ENCODE peak calls at places on chromosomes 1 and 21, in nine cellular contexts. V is spleen; D is fibroblast of lung; Y is SJSA1; J is neuronal stem cell; T is gastrocnemius medialis; H is CD8-positive, alpha-beta T cell; B is left ventricle myocardium inferior; Q is pancreas. E is an unnamed sample.
A peak's percentile ranks its signal among the peaks of the same experiment; 100 is the strongest.

GRCh38 chr1:179984101-179984500 is 29.5 kb downstream of the CEP350 start:
- DNase-seq in V (no peak), D (no peak), Y (no peak), J (no peak), T (no peak), H (no peak), B (no peak), Q (no peak), E (no peak)

GRCh38 chr1:27341525-27342252 is at the start of gene SYTL1:
- DNase-seq in V (peak; percentile 94), D (peak; percentile 73), Y (no peak), J (no peak), T (no peak), H (peak; percentile 84), B (no peak), Q (peak; percentile 84), E (peak; percentile 90)

GRCh38 chr1:169550294-169550693 is 36.0 kb downstream of the F5 start:
- DNase-seq in V (no peak), D (peak; percentile 16), Y (no peak), J (peak; percentile 12), T (no peak), H (no peak), B (no peak), Q (no peak), E (no peak)

GRCh38 chr1:107318932-107319331 is 178.1 kb downstream of the NTNG1 start:
- DNase-seq in V (no peak), D (no peak), Y (no peak), J (no peak), T (no peak), H (no peak), B (no peak), Q (no peak), E (no peak)

GRCh38 chr1:77513839-77514763 is 168.4 kb downstream of the ZZZ3 start:
- DNase-seq in V (no peak), D (peak; percentile 90), Y (peak; percentile 83), J (peak; percentile 58), T (no peak), H (no peak), B (no peak), Q (no peak), E (no peak)

GRCh38 chr1:60857851-60858250 is 224.5 kb upstream of the NFIA start:
- DNase-seq in V (no peak), D (no peak), Y (no peak), J (no peak), T (no peak), H (no peak), B (no peak), Q (no peak), E (no peak)

GRCh38 chr21:38848187-38848609 is 42.5 kb downstream of the ETS2 start:
- DNase-seq in V (no peak), D (no peak), Y (no peak), J (no peak), T (no peak), H (no peak), B (peak; percentile 50), Q (no peak), E (no peak)

GRCh38 chr1:179424610-179425009 is 58.8 kb downstream of the AXDND1 start:
- DNase-seq in V (no peak), D (no peak), Y (no peak), J (no peak), T (no peak), H (no peak), B (no peak), Q (no peak), E (no peak)

GRCh38 chr1:112618114-112618720 is 724 bp downstream of the ST7L start:
- DNase-seq in V (no peak), D (peak; percentile 42), Y (no peak), J (no peak), T (no peak), H (no peak), B (no peak), Q (no peak), E (no peak)

GRCh38 chr1:115781343-115781742 is 12.8 kb upstream of the CASQ2 start:
- DNase-seq in V (no peak), D (peak; percentile 18), Y (no peak), J (no peak), T (no peak), H (no peak), B (no peak), Q (no peak), E (no peak)

GRCh38 chr1:16151200-16151708 is 4.6 kb downstream of the EPHA2 start:
- DNase-seq in V (no peak), D (peak; percentile 60), Y (no peak), J (no peak), T (no peak), H (no peak), B (no peak), Q (no peak), E (peak; percentile 34)

GRCh38 chr1:204709021-204709420 is 23.5 kb upstream of the LRRN2 start:
- DNase-seq in V (no peak), D (no peak), Y (no peak), J (no peak), T (no peak), H (no peak), B (no peak), Q (no peak), E (no peak)

GRCh38 chr1:208747979-208748378 is 503.8 kb upstream of the PLXNA2 start:
- DNase-seq in V (no peak), D (no peak), Y (no peak), J (no peak), T (no peak), H (no peak), B (no peak), Q (no peak), E (no peak)

GRCh38 chr1:153614189-153614900 is 1.4 kb upstream of the S100A16 start:
- DNase-seq in V (no peak), D (no peak), Y (no peak), J (no peak), T (no peak), H (no peak), B (no peak), Q (no peak), E (no peak)

DNA sequence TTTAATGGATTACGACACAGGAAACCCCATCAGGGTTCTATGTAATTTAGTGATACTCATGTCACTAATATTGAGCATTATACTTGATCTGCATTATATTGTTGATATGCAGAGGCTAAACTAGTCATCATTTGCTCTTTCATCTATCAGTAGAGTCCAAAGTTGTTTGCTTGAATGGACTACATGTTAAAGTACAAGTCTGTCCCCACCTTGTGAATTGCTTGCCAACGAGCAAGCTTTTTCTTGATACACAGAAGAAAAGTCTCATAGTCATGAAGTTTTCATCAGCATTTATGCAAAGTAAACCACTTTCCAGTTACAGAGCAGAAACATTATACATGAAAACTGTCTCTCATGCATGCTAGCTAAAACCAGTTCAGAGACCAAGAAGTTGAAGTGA is 13.1 kb downstream of the SFPQ start:
- DNase-seq in V (no peak), D (no peak), Y (no peak), J (no peak), T (no peak), H (no peak), B (no peak), Q (no peak), E (no peak)
- H3K4me1 ChIP-seq in V (peaks cover 5% of the 10 kb centered on the region), D (no peaks in the 10 kb centered on the region), Y (no peaks in the 10 kb centered on the region), J (no peaks in the 10 kb centered on the region), T (peaks cover 42% of the 10 kb centered on the region), H (peaks cover 59% of the 10 kb centered on the region), B (peaks cover 69% of the 10 kb centered on the region), Q (peaks cover 22% of the 10 kb centered on the region), E (peaks cover 32% of the 10 kb centered on the region)

DNA sequence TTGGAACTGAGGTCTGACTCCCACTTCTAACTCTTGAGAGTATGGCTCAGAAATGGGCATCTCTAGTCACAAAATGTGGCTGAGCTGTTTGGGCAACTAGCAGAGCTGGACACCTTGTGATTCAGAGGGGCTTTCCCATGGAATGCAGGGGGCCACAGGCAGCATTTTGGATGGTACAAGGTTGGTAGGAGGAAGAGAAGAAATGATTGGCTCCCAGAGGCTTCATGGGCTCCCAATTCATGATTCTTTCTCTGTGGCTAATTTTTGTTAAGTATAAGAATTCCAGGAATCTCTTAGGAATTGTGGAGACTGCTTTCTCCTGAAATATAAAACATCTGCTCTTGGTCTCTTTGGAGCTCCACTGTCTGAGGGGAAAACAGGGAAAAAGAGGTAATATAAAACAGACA is 49.7 kb downstream of the PBX1 start:
- DNase-seq in V (no peak), D (peak; percentile 68), Y (peak; percentile 80), J (no peak), T (no peak), H (no peak), B (no peak), Q (no peak), E (no peak)
- H3K4me1 ChIP-seq in V (peaks cover 4% of the 10 kb centered on the region), D (peaks cover 11% of the 10 kb centered on the region), Y (peaks cover 78% of the 10 kb centered on the region), J (peaks cover 28% of the 10 kb centered on the region), T (peaks cover 88% of the 10 kb centered on the region), H (no peaks in the 10 kb centered on the region), B (peaks cover 93% of the 10 kb centered on the region), Q (peaks cover 70% of the 10 kb centered on the region), E (peaks cover 15% of the 10 kb centered on the region)

GRCh38 chr1:3930282-3930681 is 30.2 kb upstream of the C1orf174 start:
- DNase-seq in V (no peak), D (no peak), Y (no peak), J (no peak), T (no peak), H (no peak), B (no peak), Q (no peak), E (no peak)

GRCh38 chr1:3930696-3931309 is 30.7 kb upstream of the C1orf174 start:
- DNase-seq in V (no peak), D (no peak), Y (no peak), J (no peak), T (no peak), H (no peak), B (no peak), Q (no peak), E (no peak)

GRCh38 chr1:3926956-3927355 is 26.9 kb upstream of the C1orf174 start:
- DNase-seq in V (no peak), D (no peak), Y (no peak), J (no peak), T (no peak), H (no peak), B (no peak), Q (no peak), E (no peak)

GRCh38 chr1:3929122-3929521 is 29.1 kb upstream of the C1orf174 start:
- DNase-seq in V (no peak), D (no peak), Y (no peak), J (no peak), T (no peak), H (no peak), B (no peak), Q (no peak), E (no peak)

GRCh38 chr1:3928622-3929021 is 28.6 kb upstream of the C1orf174 start:
- DNase-seq in V (no peak), D (no peak), Y (no peak), J (no peak), T (no peak), H (no peak), B (no peak), Q (no peak), E (no peak)
- H3K4me1 ChIP-seq in V (no peaks in the 10 kb centered on the region), D (no peaks in the 10 kb centered on the region), Y (no peaks in the 10 kb centered on the region), J (no peaks in the 10 kb centered on the region), T (no peaks in the 10 kb centered on the region), H (no peaks in the 10 kb centered on the region), B (no peaks in the 10 kb centered on the region), Q (no peaks in the 10 kb centered on the region), E (no peaks in the 10 kb centered on the region)

DNA sequence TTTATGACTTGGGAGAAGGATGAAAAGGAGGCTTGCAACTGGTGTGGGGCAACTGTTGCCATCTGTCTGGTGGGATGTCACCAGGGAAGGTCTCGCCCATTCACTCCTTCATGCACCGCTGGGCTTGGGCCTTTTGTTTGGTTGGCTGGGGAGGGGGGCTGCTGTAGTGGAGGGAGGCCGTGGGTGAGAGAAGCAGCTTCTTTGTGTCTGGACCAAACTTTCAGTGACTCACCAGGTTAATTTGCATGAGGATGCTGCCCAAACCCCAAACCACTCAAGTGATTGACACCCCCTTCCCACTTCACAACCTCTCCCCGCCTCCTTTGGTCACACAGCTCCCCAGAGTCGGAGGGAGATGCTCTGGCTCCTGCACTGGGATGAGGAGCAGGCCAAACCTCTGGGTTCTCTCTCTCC is 19.7 kb downstream of the BTG2 start:
- DNase-seq in V (peak; percentile 89), D (peak; percentile 86), Y (no peak), J (peak; percentile 84), T (no peak), H (peak; percentile 71), B (no peak), Q (no peak), E (peak; percentile 45)
- H3K4me1 ChIP-seq in V (peaks cover 57% of the 10 kb centered on the region), D (peaks cover 2% of the 10 kb centered on the region), Y (peaks cover 16% of the 10 kb centered on the region), J (peaks cover 48% of the 10 kb centered on the region), T (peaks cover 44% of the 10 kb centered on the region), H (peaks cover 85% of the 10 kb centered on the region), B (peaks cover 83% of the 10 kb centered on the region), Q (peaks cover 53% of the 10 kb centered on the region), E (peaks cover 78% of the 10 kb centered on the region)